ENCODE peak calls at places on chromosomes 13 and 19, in four cellular contexts. D, I, V and Y are unnamed samples.

GRCh38 chr13:113610266-113610665 is 25.7 kb downstream of the TFDP1 start:
- DNase-seq in V (no peak), D (no peak), I (no peak), Y (no peak)

GRCh38 chr13:60691268-60691667 is 294.2 kb downstream of the TDRD3 start:
- DNase-seq in I (no peak), V (no peak), D (no peak), Y (no peak)

GRCh38 chr13:45696610-45697226 is 5.4 kb upstream of the CBY2 start:
- DNase-seq in I (no peak), D (no peak), V (no peak), Y (peak)

GRCh38 chr19:2064788-2065524 is 13.9 kb upstream of the MKNK2 start:
- DNase-seq in D (no peak), I (no peak), V (no peak), Y (no peak)

GRCh38 chr13:94535775-94536174 is 56.3 kb upstream of the DCT start:
- DNase-seq in D (no peak), I (no peak), V (no peak), Y (no peak)

GRCh38 chr13:59425211-59425721 is 738.5 kb downstream of the DIAPH3 start:
- DNase-seq in D (no peak), V (peak), I (no peak), Y (peak)

GRCh38 chr13:82713681-82714405 is 1168.4 kb downstream of the SLITRK1 start:
- DNase-seq in V (peak), D (no peak), I (no peak), Y (peak)

GRCh38 chr13:113636266-113636963 is 21.6 kb downstream of the ATP4B start:
- DNase-seq in D (no peak), V (no peak), I (no peak), Y (no peak)

GRCh38 chr13:42064259-42064658 is 15.8 kb downstream of the DGKH start:
- DNase-seq in I (no peak), D (no peak), V (peak), Y (peak)

GRCh38 chr19:46112527-46112926 is 12.0 kb downstream of the IGFL3 start:
- DNase-seq in D (no peak), I (no peak), V (no peak), Y (no peak)

GRCh38 chr13:100523994-100524393 is 64.6 kb downstream of the GGACT start:
- DNase-seq in V (no peak), I (no peak), D (no peak), Y (no peak)

GRCh38 chr19:54298357-54299125 is 14.4 kb downstream of the LILRA5 start:
- DNase-seq in D (no peak), I (no peak), V (no peak), Y (no peak)

GRCh38 chr13:112058519-112058873 is 8.5 kb upstream of the SOX1 start:
- DNase-seq in I (no peak), V (no peak), D (no peak), Y (no peak)

GRCh38 chr13:112141643-112142400 is 74.9 kb downstream of the SOX1 start:
- DNase-seq in D (no peak), V (no peak), I (no peak), Y (no peak)

GRCh38 chr19:13963603-13964105 is 11.3 kb downstream of the DCAF15 start:
- DNase-seq in I (no peak), V (no peak), D (no peak), Y (no peak)

GRCh38 chr13:33015275-33015674 is 948 bp upstream of the KL start:
- DNase-seq in V (no peak), I (no peak), D (no peak), Y (no peak)

GRCh38 chr13:110885966-110886365 is 28.9 kb downstream of the ANKRD10 start:
- DNase-seq in D (no peak), V (no peak), I (no peak), Y (no peak)

GRCh38 chr19:55579766-55580621 is 654 bp downstream of the ZNF579 start:
- DNase-seq in V (peak), D (no peak), I (no peak), Y (peak)

GRCh38 chr19:5694952-5695648 is 5.0 kb downstream of the RPL36 start:
- DNase-seq in V (no peak), D (no peak), I (no peak), Y (no peak)

GRCh38 chr19:45468159-45468651 is 409 bp downstream of the FOSB start:
- DNase-seq in V (peak), I (no peak), D (peak), Y (peak)

GRCh38 chr13:35723820-35724219 is 247.3 kb upstream of the MAB21L1 start:
- DNase-seq in D (no peak), I (no peak), V (peak), Y (peak)

GRCh38 chr19:5138606-5139594 is 170.0 kb downstream of the KDM4B start:
- DNase-seq in I (peak), D (peak), V (peak), Y (peak)

GRCh38 chr13:64723735-64724134 is 2506.4 kb downstream of the PCDH9 start:
- DNase-seq in V (peak), D (no peak), I (no peak), Y (peak)

GRCh38 chr13:94966380-94966779 is 254.0 kb upstream of the SOX21 start:
- DNase-seq in I (no peak), V (no peak), D (no peak), Y (no peak)

GRCh38 chr13:94860981-94861407 is 148.6 kb upstream of the SOX21 start:
- DNase-seq in V (peak), D (no peak), I (no peak), Y (peak)

GRCh38 chr13:32840840-32841713 is 175.1 kb upstream of the KL start:
- DNase-seq in I (no peak), V (peak), D (no peak), Y (peak)